ENCODE peak calls at places on chromosomes 5 and 9, in five cellular contexts. V, E, Y, D and S are unnamed samples.
A peak's percentile ranks its signal among the peaks of the same experiment; 100 is the strongest.

GRCh38 chr9:21810388-21810787 is 8.0 kb downstream of the MTAP start:
- DNase-seq in E (no peak), D (no peak), Y (no peak), V (no peak), S (no peak)

GRCh38 chr5:107425541-107426031 is 245.2 kb downstream of the EFNA5 start:
- DNase-seq in D (peak; percentile 36), V (no peak), E (no peak), Y (peak; percentile 45), S (no peak)

GRCh38 chr5:155838394-155838793 is 488.6 kb upstream of the SGCD start:
- DNase-seq in D (no peak), E (no peak), Y (no peak), V (no peak), S (no peak)

GRCh38 chr9:106286249-106286648 is 576.7 kb upstream of the ZNF462 start:
- DNase-seq in Y (no peak), E (peak; percentile 17), V (no peak), D (no peak), S (no peak)

GRCh38 chr9:133957328-133957727 is 34.8 kb downstream of the VAV2 start:
- DNase-seq in D (no peak), Y (no peak), V (peak; percentile 61), E (no peak), S (no peak)

GRCh38 chr9:133960568-133961129 is 31.5 kb downstream of the VAV2 start:
- DNase-seq in V (peak; percentile 78), Y (no peak), D (no peak), E (no peak), S (no peak)

GRCh38 chr9:129559506-129559881 is 61.4 kb downstream of the C9orf50 start:
- DNase-seq in D (no peak), E (no peak), V (no peak), Y (no peak), S (no peak)

GRCh38 chr9:20490246-20490834 is 132.0 kb downstream of the MLLT3 start:
- DNase-seq in V (no peak), D (no peak), E (no peak), Y (no peak), S (no peak)

GRCh38 chr9:28270156-28270555 is 696.9 kb upstream of the C9orf72 start:
- DNase-seq in V (no peak), D (no peak), E (no peak), Y (no peak), S (no peak)

GRCh38 chr5:137822158-137822764 is 45.4 kb upstream of the MYOT start:
- DNase-seq in Y (peak; percentile 37), V (peak; percentile 11), D (peak; percentile 40), E (peak; percentile 39), S (no peak)
- TF ChIP-seq CTCF in Y (peak; percentile 59), V (no peak), D (peak; percentile 47), E (peak; percentile 7), S (no peak)

GRCh38 chr9:137318565-137318964 is 16.5 kb upstream of the NRARP start:
- DNase-seq in V (peak; percentile 49), D (no peak), Y (no peak), E (no peak), S (no peak)

GRCh38 chr9:137318976-137319375 is 16.9 kb upstream of the NRARP start:
- DNase-seq in E (no peak), V (peak; percentile 72), Y (no peak), D (no peak), S (no peak)

GRCh38 chr9:137316012-137316981 is 14.2 kb upstream of the NRARP start:
- DNase-seq in D (no peak), Y (no peak), V (peak; percentile 90), E (no peak), S (no peak)

GRCh38 chr9:137317979-137318511 is 16.0 kb upstream of the NRARP start:
- DNase-seq in V (peak; percentile 60), Y (no peak), D (no peak), E (no peak), S (no peak)

DNA sequence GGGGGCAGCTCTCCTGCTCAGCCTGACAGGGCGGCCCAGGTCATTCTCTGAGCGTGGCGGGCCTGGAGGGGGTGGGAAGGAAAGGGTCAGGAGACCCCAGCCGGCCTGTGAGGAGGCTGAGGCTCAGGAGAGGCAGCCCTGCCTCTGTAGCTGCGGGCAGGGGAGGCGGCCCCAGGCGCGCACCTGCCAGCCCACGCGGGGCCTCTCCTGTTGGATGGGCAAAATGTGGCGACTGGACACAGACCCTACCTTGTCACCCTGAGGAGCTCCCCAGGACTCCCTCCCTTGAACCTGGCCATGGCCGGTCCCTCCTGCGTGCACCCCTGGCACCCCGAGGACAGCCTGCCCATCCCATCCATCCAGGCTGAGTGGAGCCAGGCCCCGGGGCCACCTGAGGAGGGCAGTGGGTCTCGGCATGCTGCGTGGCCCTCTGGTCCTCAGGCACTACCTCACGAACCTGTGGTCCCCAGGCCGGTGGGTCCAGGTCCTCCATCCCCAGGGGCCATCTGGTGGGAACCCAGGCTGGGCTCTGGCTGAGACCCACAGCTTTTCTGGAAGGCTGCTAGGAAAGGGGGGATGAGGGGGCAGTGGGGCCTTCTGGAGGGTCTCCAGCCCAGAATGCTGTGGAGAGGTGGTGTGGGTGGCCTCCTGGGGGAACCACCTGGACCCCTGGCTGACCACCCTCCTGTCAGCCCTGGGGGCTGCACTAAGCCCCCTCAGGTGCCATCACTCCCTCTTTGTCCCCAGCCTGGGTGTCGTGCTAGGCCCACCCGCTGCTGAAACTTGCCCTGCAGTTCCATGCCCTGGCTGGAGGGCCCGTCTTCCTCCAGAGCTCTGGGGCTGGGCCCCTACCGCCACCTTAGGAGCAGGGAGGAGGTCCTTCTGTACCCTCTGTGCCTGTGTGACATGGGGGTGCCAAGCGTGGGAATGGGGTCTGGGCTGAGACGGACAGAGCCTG is 15.2 kb upstream of the NRARP start:
- DNase-seq in E (no peak), V (peak; percentile 64), Y (no peak), D (no peak), S (no peak)
- H3K4me3 ChIP-seq in E (no peak overlapping the region), V (no peak overlapping the region), Y (no peak overlapping the region), D (no peak overlapping the region), S (no peak overlapping the region)

GRCh38 chr5:138469540-138470321 is 4.5 kb downstream of the EGR1 start:
- DNase-seq in V (no peak), D (peak; percentile 88), E (peak; percentile 31), Y (no peak), S (peak; percentile 78)

GRCh38 chr5:138472353-138472752 is 7.1 kb downstream of the EGR1 start:
- DNase-seq in D (no peak), V (no peak), E (no peak), Y (no peak), S (no peak)

GRCh38 chr5:138468133-138468965 is 3.1 kb downstream of the EGR1 start:
- DNase-seq in Y (no peak), V (no peak), E (no peak), D (peak; percentile 35), S (no peak)

GRCh38 chr5:138468966-138469539 is 3.8 kb downstream of the EGR1 start:
- DNase-seq in E (no peak), Y (no peak), D (peak; percentile 78), V (no peak), S (no peak)

DNA sequence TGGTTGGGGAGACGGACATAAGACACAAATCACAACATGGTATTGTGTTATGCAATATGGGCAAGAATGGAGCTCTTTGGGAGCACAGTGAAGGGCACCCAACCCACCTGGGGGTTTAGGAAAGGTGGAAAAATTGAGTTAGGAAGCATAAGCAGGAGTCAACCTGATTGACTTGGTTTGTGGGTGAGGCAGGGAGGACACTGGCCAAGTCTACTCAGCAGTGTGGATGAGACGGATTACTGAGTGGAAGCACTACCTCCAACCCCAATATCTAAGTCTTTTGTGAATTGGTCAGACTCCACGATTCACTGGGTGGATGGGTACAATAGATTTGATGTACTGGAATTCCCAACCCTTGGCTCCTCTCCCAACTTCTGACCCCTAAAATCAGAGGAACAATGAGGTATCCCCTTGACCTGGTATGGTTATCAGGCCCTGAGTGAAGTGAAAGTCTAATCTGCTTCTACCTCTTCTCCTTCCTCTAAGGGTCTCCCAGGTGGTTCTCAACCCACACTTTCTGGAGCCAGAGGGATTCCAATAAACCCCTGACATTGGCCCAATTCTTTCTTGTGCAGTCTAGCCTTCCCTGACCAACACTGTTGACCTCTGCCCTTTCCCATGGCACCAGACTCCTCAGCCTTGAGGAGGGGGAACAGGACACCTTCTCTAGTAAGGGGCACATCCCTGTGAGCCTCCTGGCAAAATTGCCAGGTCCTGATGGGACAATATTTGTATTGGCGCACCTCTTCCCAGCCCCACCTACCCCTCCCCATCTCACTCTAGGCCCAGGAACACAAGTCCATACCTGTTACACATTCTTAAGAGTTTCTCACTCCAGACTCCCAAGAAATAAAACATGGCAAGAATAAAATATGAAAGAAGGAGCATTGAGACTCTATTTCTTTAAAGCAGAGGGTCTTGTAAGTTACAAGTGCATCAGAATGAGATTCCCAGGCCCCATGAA is 5.3 kb downstream of the EGR1 start:
- DNase-seq in D (peak; percentile 87), E (no peak), V (no peak), Y (no peak), S (no peak)
- TF ChIP-seq POLR2AphosphoS5 in D (no peak), E (peak; percentile 94), V (no peak), Y (peak; percentile 27), S (peak; percentile 86)

DNA sequence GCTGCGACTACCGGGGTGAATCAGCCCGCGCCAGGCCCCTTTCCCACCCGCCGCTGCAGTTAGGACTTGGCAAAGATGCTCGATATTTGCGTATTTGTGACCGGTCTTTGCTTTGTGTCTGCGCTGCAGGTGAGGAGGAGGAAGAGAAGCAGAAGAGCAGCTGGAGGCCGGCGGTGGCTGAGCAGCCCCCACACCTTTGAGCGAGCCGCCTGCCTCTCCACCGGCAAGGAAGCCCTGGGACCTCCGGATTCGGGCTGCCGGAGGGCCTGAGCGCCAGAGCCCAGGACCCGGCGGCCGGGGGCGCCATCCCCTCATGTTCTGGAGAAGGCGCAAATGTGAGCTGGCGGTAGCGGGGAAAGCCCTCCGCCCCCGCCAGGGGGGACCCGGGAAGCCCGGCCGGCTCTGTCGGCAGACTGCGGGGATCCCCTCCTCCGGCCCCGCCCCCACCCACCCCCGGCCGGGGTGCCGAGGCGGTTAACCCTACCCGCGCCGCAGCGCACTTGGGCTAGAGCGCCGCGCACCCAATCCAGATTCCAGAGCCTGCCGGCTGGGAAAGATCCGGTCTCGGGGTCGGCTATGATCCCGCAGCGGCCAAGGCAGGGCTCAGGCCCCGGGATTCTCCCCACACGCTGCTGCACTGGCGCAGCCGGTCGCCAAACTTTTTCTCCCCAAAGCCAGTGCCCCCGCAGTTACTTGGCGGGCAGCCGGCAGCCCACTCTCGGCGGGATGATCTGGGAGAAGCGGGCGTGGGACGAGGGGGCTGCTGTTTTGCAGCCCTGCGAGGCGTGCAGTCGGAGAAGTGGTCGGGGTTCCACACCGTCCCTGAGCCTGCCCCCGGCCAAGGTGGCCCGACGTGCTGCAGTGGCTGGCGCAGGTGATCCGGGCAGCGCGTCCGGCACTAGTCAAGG is 800 bp upstream of the KCNN2 start:
- DNase-seq in Y (peak; percentile 52), E (peak; percentile 72), D (no peak), V (peak; percentile 85), S (no peak)
- TF ChIP-seq CTCF in Y (peak; percentile 48), E (peak; percentile 45), D (no peak), V (no peak), S (no peak)

GRCh38 chr5:139765040-139765408 is 30.6 kb upstream of the PSD2 start:
- DNase-seq in D (no peak), V (no peak), Y (no peak), E (no peak), S (no peak)
- H3K4me3 ChIP-seq in D (no peak overlapping the region), V (no peak overlapping the region), Y (no peak overlapping the region), E (no peak overlapping the region), S (no peak overlapping the region)

GRCh38 chr5:37668524-37669047 is 171.3 kb downstream of the GDNF start:
- DNase-seq in Y (peak; percentile 63), V (no peak), D (peak; percentile 86), E (no peak), S (peak; percentile 60)
- TF ChIP-seq POLR2AphosphoS5 in Y (peak; percentile 82), V (no peak), D (no peak), E (no peak), S (no peak)